ENCODE peak calls at places on chromosomes 3 and 15, in nine cellular contexts. J is thoracic aorta, U is PC-3, B is IMR-90, W is RWPE1, Z is cardiac muscle cell, D is epithelial cell of proximal tubule, A is progenitor cell of endocrine pancreas, P is GM12865. E is an unnamed sample.

GRCh38 chr15:36724493-36724892 is 145.1 kb downstream of the CDIN1 start:
- DNase-seq in P (no peak), J (no peak), U (no peak), D (no peak), B (no peak), Z (no peak), W (no peak), A (no peak), E (no peak)

GRCh38 chr3:125609384-125609783 is 14.1 kb upstream of the OSBPL11 start:
- DNase-seq in J (no peak), D (no peak), W (no peak), B (no peak), A (no peak), P (no peak), U (no peak), Z (no peak), E (no peak)

GRCh38 chr3:169966951-169967915 is 626 bp downstream of the SEC62 start:
- DNase-seq in Z (peak), W (peak), J (no peak), A (peak), D (no peak), U (peak), B (peak), P (peak), E (no peak)

GRCh38 chr3:72163809-72164634 is 379.1 kb upstream of the PROK2 start:
- DNase-seq in W (no peak), P (peak), Z (no peak), D (no peak), J (no peak), U (no peak), B (no peak), A (no peak), E (peak)

GRCh38 chr3:43526956-43527355 is 94.9 kb downstream of the ANO10 start:
- DNase-seq in B (peak), Z (no peak), U (no peak), P (no peak), J (no peak), W (no peak), D (no peak), A (no peak), E (no peak)

GRCh38 chr3:70947584-70947983 is 635.1 kb upstream of the MDFIC2 start:
- DNase-seq in J (no peak), D (no peak), U (no peak), W (no peak), P (no peak), B (no peak), A (no peak), Z (peak), E (no peak)

GRCh38 chr3:194142156-194142910 is 6.4 kb downstream of the HES1 start:
- DNase-seq in D (no peak), A (no peak), Z (peak), P (no peak), J (no peak), U (no peak), B (no peak), W (no peak), E (no peak)

GRCh38 chr15:94042163-94042954 is 189.0 kb upstream of the MCTP2 start:
- DNase-seq in U (peak), P (no peak), D (no peak), B (peak), A (no peak), J (no peak), Z (peak), W (no peak), E (no peak)

GRCh38 chr3:67691926-67692325 is 37.5 kb upstream of the SUCLG2 start:
- DNase-seq in A (no peak), P (no peak), J (no peak), W (no peak), B (no peak), U (no peak), D (no peak), Z (no peak), E (no peak)

GRCh38 chr15:45402955-45403892 is 24.9 kb upstream of the GATM start:
- DNase-seq in Z (peak), U (peak), P (peak), J (no peak), W (peak), D (no peak), A (peak), B (peak), E (peak)

GRCh38 chr3:132318451-132318850 is 1.2 kb downstream of the ACP3 start:
- DNase-seq in W (peak), B (peak), P (no peak), D (no peak), A (no peak), U (peak), Z (peak), J (no peak), E (no peak)

GRCh38 chr15:59303641-59304433 is 68.8 kb downstream of the MYO1E start:
- DNase-seq in D (no peak), P (peak), J (no peak), W (no peak), Z (peak), U (no peak), A (no peak), B (peak), E (no peak)

GRCh38 chr3:125090649-125091048 is 34.9 kb upstream of the HEG1 start:
- DNase-seq in Z (no peak), D (no peak), P (no peak), W (no peak), U (no peak), B (no peak), J (no peak), A (no peak), E (no peak)

GRCh38 chr3:197775317-197775716 is 15.7 kb upstream of the LRCH3 start:
- DNase-seq in U (no peak), J (no peak), P (no peak), Z (no peak), A (no peak), W (no peak), B (no peak), D (no peak), E (no peak)

GRCh38 chr3:169640467-169641148 is 22.9 kb downstream of the MECOM start:
- DNase-seq in Z (no peak), W (no peak), P (no peak), B (no peak), U (no peak), A (no peak), J (no peak), D (no peak), E (no peak)

GRCh38 chr3:186268616-186269448 is 93.2 kb downstream of the DGKG start:
- DNase-seq in W (no peak), U (peak), Z (peak), B (peak), D (no peak), P (peak), A (no peak), J (no peak), E (no peak)

GRCh38 chr15:70236306-70237103 is 138.8 kb upstream of the TLE3 start:
- DNase-seq in Z (peak), P (no peak), J (no peak), B (peak), A (no peak), D (peak), W (peak), U (peak), E (no peak)

GRCh38 chr15:91482799-91483198 is 370.7 kb upstream of the SLCO3A1 start:
- DNase-seq in P (no peak), J (no peak), D (no peak), Z (no peak), U (no peak), A (no peak), B (no peak), W (no peak), E (no peak)

GRCh38 chr3:194296448-194296831 is 54.7 kb downstream of the CPN2 start:
- DNase-seq in Z (peak), P (no peak), U (peak), A (no peak), D (peak), W (peak), J (peak), B (peak), E (no peak)

GRCh38 chr3:155525324-155525833 is 219.5 kb downstream of the PLCH1 start:
- DNase-seq in D (no peak), J (no peak), B (no peak), W (no peak), Z (no peak), U (no peak), P (no peak), A (no peak), E (no peak)

GRCh38 chr3:195697582-195698324 is 23.0 kb upstream of the MUC20 start:
- DNase-seq in U (peak), W (peak), A (no peak), P (no peak), J (no peak), D (no peak), B (peak), Z (peak), E (no peak)

GRCh38 chr3:127339943-127340861 is 52.4 kb upstream of the PRR20G start:
- DNase-seq in W (no peak), B (no peak), P (peak), A (no peak), D (no peak), J (no peak), U (no peak), Z (no peak), E (peak)

GRCh38 chr3:194140520-194141414 is 4.8 kb downstream of the HES1 start:
- DNase-seq in U (peak), Z (peak), D (no peak), W (peak), B (no peak), J (no peak), P (no peak), A (peak), E (peak)

GRCh38 chr3:42819351-42819965 is 10.2 kb downstream of the ACKR2 start:
- DNase-seq in D (no peak), Z (no peak), B (no peak), P (peak), A (peak), W (no peak), U (peak), J (no peak), E (no peak)

GRCh38 chr15:62749445-62749844 is 293.1 kb upstream of the TPM1 start:
- DNase-seq in A (no peak), W (no peak), D (no peak), P (no peak), Z (no peak), B (peak), U (no peak), J (no peak), E (no peak)

GRCh38 chr3:154112146-154112545 is 9.0 kb upstream of the ARHGEF26 start:
- DNase-seq in J (no peak), P (no peak), W (no peak), U (no peak), D (no peak), B (no peak), Z (no peak), A (no peak), E (no peak)

GRCh38 chr3:78895528-78895927 is 872.3 kb downstream of the ROBO1 start:
- DNase-seq in J (no peak), D (no peak), Z (peak), A (no peak), W (no peak), U (no peak), P (no peak), B (no peak), E (no peak)

GRCh38 chr3:184314700-184315505 is 497 bp downstream of the EIF4G1 start:
- DNase-seq in W (peak), U (peak), D (no peak), P (peak), J (peak), A (peak), B (peak), Z (peak), E (peak)

GRCh38 chr3:122005033-122005565 is 16.9 kb downstream of the ILDR1 start:
- DNase-seq in P (peak), U (peak), D (no peak), W (no peak), B (no peak), Z (no peak), A (no peak), J (no peak), E (peak)

GRCh38 chr3:193863657-193864323 is 270.8 kb downstream of the OPA1 start:
- DNase-seq in U (no peak), A (no peak), J (no peak), Z (peak), D (no peak), B (peak), W (no peak), P (no peak), E (no peak)

GRCh38 chr3:197501879-197502620 is 53.7 kb downstream of the BDH1 start:
- DNase-seq in U (peak), A (no peak), J (no peak), B (peak), P (peak), Z (peak), W (no peak), D (no peak), E (peak)

GRCh38 chr3:1195922-1196321 is 103.1 kb downstream of the CNTN6 start:
- DNase-seq in W (no peak), U (no peak), J (no peak), P (no peak), D (peak), B (peak), Z (peak), A (no peak), E (no peak)

GRCh38 chr15:89490550-89491315 is 5.7 kb downstream of the RHCG start:
- DNase-seq in J (no peak), D (no peak), W (no peak), P (no peak), U (no peak), B (no peak), A (no peak), Z (no peak), E (no peak)

GRCh38 chr15:101827257-101827656 is 15.3 kb downstream of the OR4F15 start:
- DNase-seq in U (no peak), J (no peak), P (no peak), Z (no peak), W (no peak), D (no peak), B (peak), A (no peak), E (no peak)

GRCh38 chr3:63908081-63908736 is 4.0 kb downstream of the SCAANT1 start:
- DNase-seq in P (no peak), U (no peak), A (no peak), D (no peak), B (peak), W (no peak), J (no peak), Z (peak), E (no peak)

GRCh38 chr3:63908776-63909175 is 3.4 kb downstream of the SCAANT1 start:
- DNase-seq in D (no peak), Z (no peak), U (no peak), A (no peak), B (no peak), P (no peak), W (no peak), J (no peak), E (no peak)

GRCh38 chr3:63910873-63911272 is 1.3 kb downstream of the SCAANT1 start:
- DNase-seq in A (no peak), W (no peak), U (no peak), B (peak), D (no peak), J (no peak), P (peak), Z (no peak), E (peak)

GRCh38 chr3:63911395-63911900 is 735 bp downstream of the SCAANT1 start:
- DNase-seq in A (no peak), J (no peak), Z (peak), D (no peak), W (no peak), B (no peak), U (no peak), P (no peak), E (no peak)

GRCh38 chr3:63909431-63909830 is 2.8 kb downstream of the SCAANT1 start:
- DNase-seq in D (no peak), B (peak), P (no peak), J (no peak), A (no peak), Z (peak), U (no peak), W (no peak), E (no peak)
- TF ChIP-seq CTCF in D (no peak), B (no peak), P (no peak), J (no peak), A (no peak), Z (no peak), U (no peak), W (no peak), E (no peak)

DNA sequence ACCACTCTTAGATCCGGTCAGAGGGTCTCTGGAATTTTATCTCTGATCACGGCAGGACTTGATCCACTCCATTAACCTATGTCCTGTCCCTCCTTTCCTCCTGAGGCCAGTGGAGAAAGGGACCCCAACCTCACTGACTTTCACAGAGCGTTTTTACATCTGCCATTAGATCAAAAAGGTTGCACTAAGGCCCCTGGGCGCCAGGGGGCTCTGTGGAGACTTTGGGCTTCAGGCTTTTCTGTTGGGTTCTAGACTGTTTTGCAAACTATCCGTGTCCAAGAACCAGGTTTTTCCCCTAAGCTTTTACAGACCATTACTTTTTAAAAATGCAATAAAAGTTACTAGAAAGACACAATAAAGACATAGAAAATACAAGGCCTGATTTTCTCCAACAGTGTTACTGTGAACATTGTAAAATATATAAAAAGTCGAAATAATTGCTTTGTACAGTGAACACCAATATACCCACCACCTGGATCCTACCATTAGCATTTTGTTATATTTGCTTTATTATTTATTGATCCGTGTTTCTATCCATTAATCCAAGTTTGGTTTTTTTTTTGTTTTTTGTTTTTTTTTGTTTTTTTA is 159.7 kb downstream of the POLR2M start:
- DNase-seq in D (no peak), U (peak), B (peak), A (peak), P (peak), J (no peak), Z (peak), W (peak), E (peak)
- TF ChIP-seq CTCF in D (peak), U (peak), B (peak), A (peak), P (peak), J (peak), Z (peak), W (peak), E (peak)

GRCh38 chr15:48913141-48913540 is 35.2 kb downstream of the EID1 start:
- DNase-seq in U (peak), P (no peak), Z (no peak), D (no peak), J (no peak), A (no peak), W (no peak), B (no peak), E (no peak)

DNA sequence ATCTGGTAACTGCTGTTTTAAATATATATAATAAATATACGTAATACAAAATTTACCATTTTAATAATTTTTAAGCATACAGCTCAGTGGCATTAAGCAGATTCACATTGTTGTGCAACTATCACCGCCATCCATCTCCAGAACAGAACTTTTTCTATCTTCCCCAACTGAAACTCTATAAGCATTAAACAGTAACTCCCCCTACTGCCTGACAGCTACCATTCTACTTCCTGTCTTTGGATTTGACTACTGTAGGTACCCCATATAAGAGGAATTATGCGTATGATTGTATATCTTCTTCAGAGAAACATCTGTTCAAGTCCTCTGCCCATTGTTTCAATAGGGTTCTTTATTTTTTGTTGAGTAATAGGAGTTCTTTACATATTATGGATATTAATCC is 36.8 kb downstream of the EID1 start:
- DNase-seq in D (no peak), A (no peak), W (no peak), U (no peak), B (no peak), Z (no peak), J (no peak), P (no peak), E (no peak)
- TF ChIP-seq CTCF in D (no peak), A (no peak), W (no peak), U (no peak), B (no peak), Z (no peak), J (no peak), P (no peak), E (no peak)

GRCh38 chr3:24069045-24069444 is 124.0 kb downstream of the NR1D2 start:
- DNase-seq in Z (peak), U (peak), D (no peak), P (no peak), A (no peak), B (no peak), J (no peak), W (no peak), E (no peak)
- TF ChIP-seq CTCF in Z (peak), U (peak), D (peak), P (no peak), A (peak), B (peak), J (peak), W (peak), E (no peak)

GRCh38 chr15:65194826-65195541 is 9.8 kb upstream of the CLPX start:
- DNase-seq in P (no peak), J (no peak), W (no peak), Z (peak), U (no peak), A (no peak), D (no peak), B (no peak), E (no peak)
- TF ChIP-seq CTCF in P (no peak), J (no peak), W (no peak), Z (no peak), U (no peak), A (no peak), D (no peak), B (no peak), E (no peak)

GRCh38 chr3:108437439-108437838 is 73.0 kb downstream of the MYH15 start:
- DNase-seq in Z (no peak), P (no peak), U (peak), D (no peak), W (no peak), J (no peak), B (no peak), A (no peak), E (no peak)
- TF ChIP-seq CTCF in Z (no peak), P (no peak), U (peak), D (no peak), W (no peak), J (no peak), B (no peak), A (no peak), E (no peak)

GRCh38 chr3:54772707-54773106 is 155.2 kb downstream of the LRTM1 start:
- DNase-seq in D (no peak), A (no peak), W (no peak), B (no peak), Z (no peak), J (no peak), P (no peak), U (no peak), E (no peak)
- TF ChIP-seq CTCF in D (no peak), A (no peak), W (no peak), B (no peak), Z (no peak), J (no peak), P (no peak), U (no peak), E (no peak)

GRCh38 chr3:58783845-58784244 is 117.3 kb upstream of the FAM3D start:
- DNase-seq in D (no peak), P (no peak), Z (no peak), U (no peak), A (no peak), B (no peak), W (no peak), J (no peak), E (no peak)
- TF ChIP-seq CTCF in D (no peak), P (no peak), Z (no peak), U (peak), A (no peak), B (no peak), W (no peak), J (no peak), E (no peak)

DNA sequence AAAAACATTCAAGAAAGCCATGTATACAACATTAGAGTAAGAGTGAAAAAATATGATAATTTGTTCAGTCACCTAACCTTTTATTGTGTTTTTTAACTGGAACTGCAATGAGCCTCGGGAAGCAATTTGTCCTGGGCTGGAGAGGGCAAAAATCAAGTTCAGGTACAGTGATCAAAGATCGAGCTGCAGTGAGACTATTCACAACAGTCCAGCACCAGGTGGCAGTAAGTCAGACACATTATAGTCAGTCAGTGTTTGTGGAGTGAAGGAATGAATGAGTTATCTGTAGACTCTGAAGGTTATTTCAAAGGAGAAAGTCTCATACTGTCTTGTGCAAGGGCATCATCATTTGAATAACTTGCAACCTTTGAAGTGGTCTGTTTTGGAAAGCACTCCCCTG is 116.6 kb downstream of the CHDH start:
- DNase-seq in W (no peak), P (peak), B (no peak), J (no peak), D (no peak), A (no peak), Z (no peak), U (peak), E (no peak)
- TF ChIP-seq CTCF in W (no peak), P (peak), B (no peak), J (no peak), D (peak), A (no peak), Z (no peak), U (peak), E (no peak)